ENCODE peak calls at places on chromosomes 13 and 19, in ten cellular contexts. H is AG04449, C is astrocyte of the spinal cord, D is cardiac fibroblast, T is activated B cell treated with CpG ODN at 0.5 μM for 24 hours, M is GM12865, X is lower lobe of right lung, A is heart right ventricle, J is cardiac muscle cell, Q is heart left ventricle. S is an unnamed sample.

GRCh38 chr19:269241-269640 is 22.0 kb downstream of the PLPP2 start:
- DNase-seq in J (no peak), D (no peak), C (no peak), Q (no peak), T (no peak), A (no peak), H (no peak), M (no peak), X (no peak), S (no peak)

GRCh38 chr19:36771275-36772231 is 1.1 kb downstream of the ZNF850 start:
- DNase-seq in T (peak), Q (peak), X (peak), C (peak), H (peak), J (peak), M (peak), D (peak), A (peak), S (peak)

GRCh38 chr19:48401277-48401676 is 7.8 kb downstream of the GRIN2D start:
- DNase-seq in X (no peak), T (no peak), D (no peak), A (no peak), C (no peak), M (no peak), H (no peak), J (no peak), Q (no peak), S (no peak)

GRCh38 chr19:44851427-44851826 is 5.3 kb downstream of the NECTIN2 start:
- DNase-seq in M (no peak), T (no peak), D (no peak), Q (no peak), C (no peak), J (no peak), H (no peak), A (no peak), X (no peak), S (no peak)

GRCh38 chr13:30020726-30021312 is 170.4 kb upstream of the UBL3 start:
- DNase-seq in X (no peak), C (peak), A (no peak), H (no peak), J (no peak), M (no peak), T (no peak), D (peak), Q (no peak), S (no peak)

GRCh38 chr13:39835253-39835652 is 179.8 kb downstream of the COG6 start:
- DNase-seq in X (no peak), T (no peak), H (no peak), C (peak), J (no peak), D (no peak), A (no peak), M (no peak), Q (no peak), S (peak)

GRCh38 chr13:54433511-54434206 is 1405.0 kb downstream of the OLFM4 start:
- DNase-seq in D (no peak), A (no peak), C (no peak), H (no peak), J (no peak), Q (no peak), T (no peak), X (no peak), M (no peak), S (no peak)

GRCh38 chr19:48329167-48329891 is 4.0 kb downstream of the EMP3 start:
- DNase-seq in M (peak), H (no peak), X (no peak), T (no peak), Q (no peak), A (no peak), C (peak), J (no peak), D (peak), S (no peak)

GRCh38 chr19:35291259-35291658 is 702 bp upstream of the MAG start:
- DNase-seq in C (no peak), J (no peak), X (no peak), Q (no peak), H (no peak), M (no peak), A (no peak), T (no peak), D (no peak), S (no peak)

GRCh38 chr19:16325671-16326400 is 1.2 kb downstream of the KLF2 start:
- DNase-seq in T (peak), A (peak), X (peak), C (no peak), M (peak), J (peak), Q (peak), H (no peak), D (peak), S (peak)

GRCh38 chr13:67097856-67098255 is 132.3 kb downstream of the PCDH9 start:
- DNase-seq in A (no peak), X (no peak), Q (no peak), H (no peak), J (no peak), M (no peak), T (no peak), D (no peak), C (no peak), S (no peak)

GRCh38 chr19:39705578-39706188 is 1.4 kb downstream of the LGALS14 start:
- DNase-seq in T (no peak), D (no peak), C (no peak), M (peak), H (no peak), X (no peak), J (peak), Q (no peak), A (no peak), S (no peak)

GRCh38 chr19:58035863-58036262 is 2.0 kb downstream of the ZSCAN1 start:
- DNase-seq in H (no peak), T (no peak), D (no peak), Q (no peak), J (no peak), X (no peak), A (no peak), M (no peak), C (no peak), S (no peak)

GRCh38 chr13:42561752-42562467 is 12.0 kb upstream of the TNFSF11 start:
- DNase-seq in Q (no peak), H (no peak), T (no peak), J (no peak), X (no peak), M (peak), A (no peak), C (peak), D (peak), S (no peak)

GRCh38 chr13:24491853-24492252 is 20.7 kb downstream of the PARP4 start:
- DNase-seq in J (peak), C (no peak), H (no peak), T (no peak), D (no peak), Q (no peak), A (no peak), M (no peak), X (no peak), S (no peak)
- TF ChIP-seq CTCF in J (peak), C (peak), H (no peak), T (no peak), D (peak), Q (no peak), A (no peak), M (no peak), X (no peak), S (no peak)

DNA sequence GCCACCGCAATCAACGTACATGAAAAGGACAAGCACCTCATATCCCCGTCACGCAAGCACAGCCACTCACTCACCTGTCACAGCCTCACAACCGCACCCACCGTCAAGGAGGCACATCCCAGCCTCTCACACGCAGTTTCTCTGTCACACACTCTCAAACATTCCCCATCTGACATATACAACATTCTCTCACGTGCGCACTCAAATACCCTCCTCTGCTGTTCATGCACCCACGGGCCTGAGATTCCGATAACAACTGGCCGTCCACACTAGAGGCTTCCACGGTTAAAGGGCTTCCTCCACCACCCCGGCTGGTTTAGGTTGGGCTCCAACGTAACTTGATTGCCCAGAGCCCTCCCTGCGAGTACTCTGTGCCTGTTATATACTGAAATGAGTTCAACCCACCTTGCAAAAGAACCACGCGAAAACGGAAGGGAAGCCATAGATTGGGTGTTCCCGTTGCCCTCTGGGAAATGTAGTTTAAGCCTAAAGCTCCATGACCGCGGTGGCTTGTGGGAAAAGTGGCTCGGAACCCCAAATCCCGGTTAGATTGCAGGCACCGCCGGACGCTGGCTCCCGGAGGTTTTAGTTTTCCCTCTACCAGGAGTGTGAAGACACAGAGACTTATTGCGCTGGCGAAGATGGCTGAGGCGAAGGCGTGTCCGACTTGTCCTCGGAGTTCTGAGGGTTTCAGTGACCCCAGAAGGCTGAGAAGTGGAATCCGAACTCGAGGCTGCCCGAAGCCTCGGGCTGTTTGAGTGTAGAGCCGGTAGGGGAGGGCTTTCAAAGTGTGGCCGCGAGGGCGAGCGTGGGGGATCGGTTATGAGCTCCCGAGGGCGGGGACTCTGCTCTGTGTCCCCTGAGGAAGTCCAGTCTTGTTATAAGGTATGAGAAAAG is at the start of gene ZNF573:
- DNase-seq in T (peak), M (peak), J (peak), X (peak), C (peak), H (peak), D (peak), Q (peak), A (peak), S (peak)
- TF ChIP-seq CTCF in T (no peak), M (no peak), J (peak), X (peak), C (peak), H (peak), D (peak), Q (no peak), A (peak), S (no peak)

GRCh38 chr13:85265296-85265695 is 533.9 kb downstream of the SLITRK6 start:
- DNase-seq in X (no peak), A (no peak), J (no peak), D (no peak), H (no peak), Q (no peak), C (no peak), M (no peak), T (no peak), S (no peak)

GRCh38 chr13:85266331-85266730 is 532.9 kb downstream of the SLITRK6 start:
- DNase-seq in C (no peak), D (no peak), J (no peak), X (no peak), H (no peak), M (no peak), A (no peak), Q (no peak), T (no peak), S (peak)

GRCh38 chr13:85266771-85267170 is 532.4 kb downstream of the SLITRK6 start:
- DNase-seq in D (no peak), H (no peak), M (no peak), X (no peak), J (no peak), A (no peak), C (no peak), Q (no peak), T (no peak), S (peak)

GRCh38 chr13:85260896-85261295 is 538.3 kb downstream of the SLITRK6 start:
- DNase-seq in M (no peak), C (no peak), A (no peak), H (no peak), Q (no peak), X (no peak), T (no peak), D (no peak), J (no peak), S (no peak)

GRCh38 chr13:85261757-85262346 is 537.4 kb downstream of the SLITRK6 start:
- DNase-seq in A (no peak), M (no peak), C (peak), D (no peak), J (peak), Q (no peak), T (no peak), X (no peak), H (no peak), S (no peak)
- TF ChIP-seq CTCF in A (peak), M (no peak), C (peak), D (peak), J (peak), Q (no peak), T (no peak), X (peak), H (peak), S (peak)

DNA sequence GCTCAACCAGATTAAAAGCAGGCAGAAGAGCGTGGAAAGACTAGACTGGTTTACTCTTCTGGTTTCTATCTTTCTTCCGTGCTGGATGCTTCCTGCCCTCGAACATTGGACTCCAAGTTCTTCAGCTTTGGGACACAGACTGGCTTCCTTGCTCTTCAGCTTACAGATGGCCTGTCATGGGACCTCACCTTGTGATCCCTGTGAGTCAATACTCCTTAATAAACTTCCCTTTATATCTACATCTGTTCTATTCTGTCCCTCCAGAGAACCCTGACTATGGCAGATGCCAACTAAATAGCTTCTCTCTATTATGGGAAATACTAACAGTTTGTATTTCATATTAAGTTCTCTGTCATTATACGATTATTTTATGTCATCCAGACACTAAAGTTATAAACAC is 609.1 kb downstream of the LMO7 start:
- DNase-seq in A (no peak), T (no peak), H (no peak), J (no peak), Q (no peak), M (no peak), X (no peak), D (no peak), C (no peak), S (no peak)
- TF ChIP-seq CTCF in A (no peak), T (no peak), H (no peak), J (no peak), Q (no peak), M (no peak), X (no peak), D (no peak), C (no peak), S (no peak)

DNA sequence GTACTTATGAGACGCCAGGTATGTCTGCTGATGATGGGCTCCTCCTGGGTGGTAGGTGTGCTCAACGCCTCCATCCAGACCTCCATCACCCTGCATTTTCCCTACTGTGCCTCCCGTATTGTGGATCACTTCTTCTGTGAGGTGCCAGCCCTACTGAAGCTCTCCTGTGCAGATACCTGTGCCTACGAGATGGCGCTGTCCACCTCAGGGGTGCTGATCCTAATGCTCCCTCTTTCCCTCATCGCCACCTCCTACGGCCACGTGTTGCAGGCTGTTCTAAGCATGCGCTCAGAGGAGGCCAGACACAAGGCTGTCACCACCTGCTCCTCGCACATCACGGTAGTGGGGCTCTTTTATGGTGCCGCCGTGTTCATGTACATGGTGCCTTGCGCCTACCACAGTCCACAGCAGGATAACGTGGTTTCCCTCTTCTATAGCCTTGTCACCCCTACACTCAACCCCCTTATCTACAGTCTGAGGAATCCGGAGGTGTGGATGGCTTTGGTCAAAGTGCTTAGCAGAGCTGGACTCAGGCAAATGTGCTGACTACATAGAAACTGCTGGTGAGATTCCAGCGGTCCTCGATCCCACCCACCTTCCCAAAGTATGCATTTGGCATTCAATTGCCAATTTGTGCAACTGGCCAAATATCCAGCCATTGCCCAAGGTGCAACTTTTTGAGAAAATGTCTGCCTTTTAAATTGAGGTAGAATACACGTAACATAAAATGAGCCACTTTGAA is 10.2 kb downstream of the OR2Z1 start:
- DNase-seq in C (no peak), J (no peak), T (no peak), Q (no peak), X (no peak), M (no peak), A (no peak), H (no peak), D (no peak), S (peak)
- TF ChIP-seq CTCF in C (no peak), J (no peak), T (no peak), Q (no peak), X (no peak), M (no peak), A (no peak), H (no peak), D (no peak), S (no peak)

DNA sequence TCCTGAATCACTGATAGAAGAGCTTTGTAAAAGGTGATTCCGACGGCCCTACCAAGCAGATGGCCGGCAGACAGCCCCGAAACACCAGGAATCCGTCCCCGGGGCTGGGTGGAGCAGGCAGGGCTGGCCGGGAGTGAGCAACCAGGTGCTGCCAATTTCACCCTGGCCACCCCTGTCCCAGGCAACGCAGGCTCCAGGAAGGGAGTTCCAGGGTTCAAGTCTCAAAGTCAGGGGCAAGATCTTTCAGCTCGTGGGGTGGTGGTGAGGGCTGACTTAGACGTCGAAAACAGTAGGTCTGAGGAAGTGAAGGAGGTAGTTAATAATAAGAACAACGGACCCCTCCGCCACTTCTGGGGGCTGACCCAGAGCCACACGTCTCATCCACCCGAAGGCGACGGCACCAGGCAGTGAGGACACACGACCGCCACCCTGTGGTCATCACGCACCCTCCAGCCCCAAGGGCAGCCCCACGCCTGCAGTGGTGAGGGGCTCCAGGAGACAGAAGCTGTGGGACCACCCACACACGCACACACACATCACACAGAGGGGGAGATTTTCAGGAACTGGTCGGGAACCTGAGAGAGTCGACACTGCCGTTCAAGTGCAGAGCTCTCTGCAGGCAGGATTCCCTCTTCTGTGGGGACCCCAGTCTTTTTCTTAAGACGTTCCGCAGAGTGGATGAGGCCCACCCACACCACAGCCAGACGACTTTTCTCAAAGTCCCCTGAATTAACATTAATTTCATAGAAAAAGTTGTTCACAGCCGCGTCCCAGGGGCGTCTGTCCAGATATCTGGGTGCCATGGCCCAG is 67.2 kb downstream of the SPACA7 start:
- DNase-seq in C (no peak), Q (peak), H (no peak), M (no peak), X (no peak), D (no peak), A (no peak), T (no peak), J (no peak), S (peak)
- TF ChIP-seq CTCF in C (peak), Q (no peak), H (peak), M (peak), X (no peak), D (peak), A (no peak), T (no peak), J (peak), S (no peak)

DNA sequence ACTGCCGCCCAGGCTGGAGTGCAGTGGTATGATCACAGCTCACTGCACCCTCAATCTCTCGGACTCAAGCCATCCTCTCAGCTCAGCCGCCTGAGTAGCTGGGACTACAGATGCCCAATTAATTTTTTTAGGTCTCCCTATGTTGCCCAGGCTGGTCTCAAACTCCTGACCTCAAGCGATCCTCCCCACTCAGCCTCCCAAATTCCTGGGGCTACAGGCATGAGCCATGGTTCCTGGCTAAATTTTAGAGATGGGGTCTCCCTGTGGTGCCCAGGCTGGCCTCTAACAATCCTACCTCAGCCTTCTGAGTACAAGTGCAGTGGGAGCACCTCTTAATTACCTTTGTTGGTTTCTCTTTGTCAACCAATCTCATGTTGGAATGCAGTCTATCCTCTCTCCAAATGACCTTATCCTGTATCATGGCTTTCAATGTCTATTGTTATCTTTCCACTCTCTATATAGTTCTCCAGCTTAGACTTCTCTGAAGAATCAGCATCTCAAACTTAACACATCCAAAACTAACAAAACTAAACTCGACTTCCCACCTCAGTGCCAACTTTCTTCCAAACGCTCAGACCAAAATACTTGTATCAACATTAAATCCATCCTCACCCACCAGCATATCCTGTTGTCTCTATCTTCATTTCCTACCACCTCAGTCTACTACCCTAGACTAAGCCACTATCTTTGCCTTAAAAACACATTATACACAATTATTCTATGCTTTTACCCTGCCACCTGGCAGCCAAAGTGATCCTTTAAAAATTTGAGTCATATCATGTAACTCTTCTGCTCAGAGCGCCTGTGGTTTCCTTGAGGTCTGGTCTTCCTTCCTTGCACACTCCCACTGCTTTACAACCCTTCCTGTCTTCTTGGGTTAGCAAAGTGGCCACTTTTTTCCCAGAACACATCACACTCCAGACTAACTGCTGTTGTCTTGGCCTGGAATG is 6.7 kb downstream of the TPT1 start:
- DNase-seq in H (no peak), D (peak), J (peak), X (no peak), Q (no peak), A (no peak), C (peak), M (no peak), T (no peak), S (no peak)
- TF ChIP-seq CTCF in H (no peak), D (no peak), J (no peak), X (no peak), Q (no peak), A (no peak), C (no peak), M (no peak), T (no peak), S (no peak)

GRCh38 chr13:57253551-57253950 is 86.6 kb downstream of the PRR20E start:
- DNase-seq in T (no peak), C (no peak), D (no peak), M (no peak), A (no peak), Q (no peak), H (no peak), X (no peak), J (no peak), S (no peak)
- TF ChIP-seq CTCF in T (no peak), C (no peak), D (no peak), M (no peak), A (no peak), Q (no peak), H (no peak), X (no peak), J (no peak), S (no peak)